ENCODE peak calls at places on chromosomes 2 and 18, in nine cellular contexts. N, O, W, E, R, A, Z, Q and V are unnamed samples.

GRCh38 chr2:145864501-145864900 is 1344.6 kb upstream of the ZEB2 start:
- DNase-seq in N (no peak), O (no peak), W (no peak), E (no peak), R (no peak), A (no peak), Z (no peak), Q (no peak), V (no peak)

GRCh38 chr2:168571061-168571460 is 115.0 kb downstream of the CERS6 start:
- DNase-seq in N (no peak), O (no peak), W (no peak), E (no peak), R (no peak), A (no peak), Z (peak; percentile 15), Q (no peak), V (no peak)

GRCh38 chr2:53939656-53940055 is 31.1 kb downstream of the PSME4 start:
- DNase-seq in N (no peak), O (no peak), W (no peak), E (peak; percentile 5), R (no peak), A (no peak), Z (no peak), Q (no peak), V (no peak)

GRCh38 chr2:53509827-53510785 is 257.5 kb upstream of the CHAC2 start:
- DNase-seq in N (no peak), O (peak; percentile 48), W (no peak), E (no peak), R (no peak), A (no peak), Z (peak; percentile 100), Q (no peak), V (no peak)

GRCh38 chr2:152647417-152648010 is 69.7 kb downstream of the PRPF40A start:
- DNase-seq in N (no peak), O (peak; percentile 59), W (peak; percentile 68), E (peak; percentile 21), R (no peak), A (no peak), Z (peak; percentile 43), Q (no peak), V (no peak)

GRCh38 chr2:1157107-1157506 is 206.5 kb downstream of the SNTG2 start:
- DNase-seq in N (no peak), O (no peak), W (no peak), E (no peak), R (no peak), A (no peak), Z (no peak), Q (no peak), V (no peak)

GRCh38 chr18:35267809-35268208 is 22.2 kb downstream of the ZSCAN30 start:
- DNase-seq in N (no peak), O (peak; percentile 60), W (peak; percentile 34), E (no peak), R (no peak), A (no peak), Z (peak; percentile 81), Q (peak; percentile 9), V (no peak)

GRCh38 chr2:108423502-108424251 is 25.3 kb upstream of the GCC2 start:
- DNase-seq in N (no peak), O (no peak), W (no peak), E (no peak), R (no peak), A (no peak), Z (no peak), Q (no peak), V (no peak)